ENCODE peak calls at places on chromosomes 13 and 19, in five cellular contexts. One of them, this sample, is unnamed.

GRCh38 chr19:42445948-42446347 is 3.2 kb upstream of the CXCL17 start:
- DNase-seq in fibroblast of the aortic adventitia: no peak
- DNase-seq in transverse colon: no peak
- DNase-seq in progenitor cell of endocrine pancreas: no peak
- DNase-seq in B cell: no peak
- DNase-seq in this sample: no peak

GRCh38 chr13:27034678-27035111 is 136.9 kb downstream of the USP12 start:
- DNase-seq in fibroblast of the aortic adventitia: no peak
- DNase-seq in transverse colon: no peak
- DNase-seq in progenitor cell of endocrine pancreas: no peak
- DNase-seq in B cell: no peak
- DNase-seq in this sample: no peak

GRCh38 chr19:29886535-29886934 is 55.5 kb upstream of the URI1 start:
- DNase-seq in fibroblast of the aortic adventitia: no peak
- DNase-seq in transverse colon: no peak
- DNase-seq in progenitor cell of endocrine pancreas: no peak
- DNase-seq in B cell: no peak
- DNase-seq in this sample: no peak

GRCh38 chr19:44718441-44719261 is 19.7 kb downstream of the CEACAM16 start:
- DNase-seq in fibroblast of the aortic adventitia: peak; percentile 89
- DNase-seq in transverse colon: peak; percentile 81
- DNase-seq in progenitor cell of endocrine pancreas: no peak
- DNase-seq in B cell: no peak
- DNase-seq in this sample: no peak

GRCh38 chr19:7670150-7670784 is 1.4 kb downstream of the RETN start:
- DNase-seq in fibroblast of the aortic adventitia: no peak
- DNase-seq in transverse colon: no peak
- DNase-seq in progenitor cell of endocrine pancreas: no peak
- DNase-seq in B cell: peak; percentile 53
- DNase-seq in this sample: no peak

GRCh38 chr13:99425485-99426341 is 75.6 kb upstream of the TM9SF2 start:
- DNase-seq in fibroblast of the aortic adventitia: no peak
- DNase-seq in transverse colon: peak; percentile 64
- DNase-seq in progenitor cell of endocrine pancreas: no peak
- DNase-seq in B cell: peak; percentile 75
- DNase-seq in this sample: no peak

GRCh38 chr19:51719251-51719901 is 4.4 kb downstream of the HAS1 start:
- DNase-seq in fibroblast of the aortic adventitia: no peak
- DNase-seq in transverse colon: no peak
- DNase-seq in progenitor cell of endocrine pancreas: no peak
- DNase-seq in B cell: no peak
- DNase-seq in this sample: no peak

GRCh38 chr19:17846146-17846545 is 1.6 kb downstream of the JAK3 start:
- DNase-seq in fibroblast of the aortic adventitia: no peak
- DNase-seq in transverse colon: peak; percentile 23
- DNase-seq in progenitor cell of endocrine pancreas: no peak
- DNase-seq in B cell: no peak
- DNase-seq in this sample: peak; percentile 28

GRCh38 chr19:54517483-54517882 is 14.9 kb downstream of the LAIR2 start:
- DNase-seq in fibroblast of the aortic adventitia: peak; percentile 21
- DNase-seq in transverse colon: peak; percentile 37
- DNase-seq in progenitor cell of endocrine pancreas: no peak
- DNase-seq in B cell: peak; percentile 63
- DNase-seq in this sample: peak; percentile 68

GRCh38 chr19:50022823-50023222 is 2.3 kb downstream of the VRK3 start:
- DNase-seq in fibroblast of the aortic adventitia: no peak
- DNase-seq in transverse colon: no peak
- DNase-seq in progenitor cell of endocrine pancreas: no peak
- DNase-seq in B cell: no peak
- DNase-seq in this sample: no peak

GRCh38 chr13:113361406-113361805 is 2.5 kb downstream of the GRTP1 start:
- DNase-seq in fibroblast of the aortic adventitia: no peak
- DNase-seq in transverse colon: no peak
- DNase-seq in progenitor cell of endocrine pancreas: no peak
- DNase-seq in B cell: no peak
- DNase-seq in this sample: no peak

GRCh38 chr13:44238011-44238421 is 135.6 kb upstream of the SERP2 start:
- DNase-seq in fibroblast of the aortic adventitia: peak; percentile 68
- DNase-seq in transverse colon: no peak
- DNase-seq in progenitor cell of endocrine pancreas: no peak
- DNase-seq in B cell: no peak
- DNase-seq in this sample: no peak

GRCh38 chr19:4197228-4197624 is 14.7 kb downstream of the ANKRD24 start:
- DNase-seq in fibroblast of the aortic adventitia: no peak
- DNase-seq in transverse colon: no peak
- DNase-seq in progenitor cell of endocrine pancreas: no peak
- DNase-seq in B cell: no peak
- DNase-seq in this sample: no peak

GRCh38 chr13:29497137-29497654 is 98.3 kb downstream of the SLC7A1 start:
- DNase-seq in fibroblast of the aortic adventitia: peak; percentile 82
- DNase-seq in transverse colon: peak; percentile 30
- DNase-seq in progenitor cell of endocrine pancreas: no peak
- DNase-seq in B cell: no peak
- DNase-seq in this sample: no peak

GRCh38 chr13:39565036-39565949 is 37.7 kb downstream of the LHFPL6 start:
- DNase-seq in fibroblast of the aortic adventitia: peak; percentile 95
- DNase-seq in transverse colon: no peak
- DNase-seq in progenitor cell of endocrine pancreas: no peak
- DNase-seq in B cell: no peak
- DNase-seq in this sample: no peak

GRCh38 chr19:19628499-19629134 is 597 bp upstream of the LPAR2 start:
- DNase-seq in fibroblast of the aortic adventitia: no peak
- DNase-seq in transverse colon: peak; percentile 69
- DNase-seq in progenitor cell of endocrine pancreas: peak; percentile 87
- DNase-seq in B cell: peak; percentile 76
- DNase-seq in this sample: peak; percentile 45

GRCh38 chr13:114157869-114158495 is 21.1 kb upstream of the CFAP97D2 start:
- DNase-seq in fibroblast of the aortic adventitia: no peak
- DNase-seq in transverse colon: no peak
- DNase-seq in progenitor cell of endocrine pancreas: no peak
- DNase-seq in B cell: peak; percentile 21
- DNase-seq in this sample: no peak

GRCh38 chr13:39682788-39683187 is 27.3 kb downstream of the COG6 start:
- DNase-seq in fibroblast of the aortic adventitia: no peak
- DNase-seq in transverse colon: no peak
- DNase-seq in progenitor cell of endocrine pancreas: no peak
- DNase-seq in B cell: no peak
- DNase-seq in this sample: no peak

GRCh38 chr13:19185086-19185864 is 3.7 kb upstream of the TUBA3C start:
- DNase-seq in fibroblast of the aortic adventitia: no peak
- DNase-seq in transverse colon: no peak
- DNase-seq in progenitor cell of endocrine pancreas: no peak
- DNase-seq in B cell: no peak
- DNase-seq in this sample: no peak

GRCh38 chr19:372306-372890 is 27.8 kb upstream of the MIER2 start:
- DNase-seq in fibroblast of the aortic adventitia: peak; percentile 75
- DNase-seq in transverse colon: no peak
- DNase-seq in progenitor cell of endocrine pancreas: no peak
- DNase-seq in B cell: no peak
- DNase-seq in this sample: no peak

GRCh38 chr19:46944918-46945628 is 74.6 kb upstream of the NPAS1 start:
- DNase-seq in fibroblast of the aortic adventitia: peak; percentile 43
- DNase-seq in transverse colon: peak; percentile 46
- DNase-seq in progenitor cell of endocrine pancreas: no peak
- DNase-seq in B cell: no peak
- DNase-seq in this sample: no peak

GRCh38 chr13:42334329-42334706 is 62.4 kb downstream of the AKAP11 start:
- DNase-seq in fibroblast of the aortic adventitia: no peak
- DNase-seq in transverse colon: no peak
- DNase-seq in progenitor cell of endocrine pancreas: no peak
- DNase-seq in B cell: no peak
- DNase-seq in this sample: no peak

GRCh38 chr13:46359731-46360130 is 27.3 kb downstream of the RUBCNL start:
- DNase-seq in fibroblast of the aortic adventitia: peak; percentile 66
- DNase-seq in transverse colon: no peak
- DNase-seq in progenitor cell of endocrine pancreas: no peak
- DNase-seq in B cell: no peak
- DNase-seq in this sample: no peak

GRCh38 chr19:2129022-2129421 is 22.3 kb downstream of the AP3D1 start:
- DNase-seq in fibroblast of the aortic adventitia: no peak
- DNase-seq in transverse colon: no peak
- DNase-seq in progenitor cell of endocrine pancreas: no peak
- DNase-seq in B cell: no peak
- DNase-seq in this sample: no peak

GRCh38 chr19:3986260-3987041 is 1.2 kb upstream of the EEF2 start:
- DNase-seq in fibroblast of the aortic adventitia: peak; percentile 84
- DNase-seq in transverse colon: peak; percentile 70
- DNase-seq in progenitor cell of endocrine pancreas: no peak
- DNase-seq in B cell: peak; percentile 68
- DNase-seq in this sample: no peak

GRCh38 chr13:96940961-96941360 is 53.3 kb downstream of the OXGR1 start:
- DNase-seq in fibroblast of the aortic adventitia: no peak
- DNase-seq in transverse colon: no peak
- DNase-seq in progenitor cell of endocrine pancreas: no peak
- DNase-seq in B cell: no peak
- DNase-seq in this sample: no peak

GRCh38 chr19:40605201-40605971 is 4.2 kb downstream of the LTBP4 start:
- DNase-seq in fibroblast of the aortic adventitia: peak; percentile 40
- DNase-seq in transverse colon: peak; percentile 93
- DNase-seq in progenitor cell of endocrine pancreas: no peak
- DNase-seq in B cell: peak; percentile 90
- DNase-seq in this sample: peak; percentile 66

GRCh38 chr13:43195551-43195950 is 172.2 kb downstream of the DNAJC15 start:
- DNase-seq in fibroblast of the aortic adventitia: no peak
- DNase-seq in transverse colon: no peak
- DNase-seq in progenitor cell of endocrine pancreas: no peak
- DNase-seq in B cell: no peak
- DNase-seq in this sample: no peak

GRCh38 chr13:71605744-71606143 is 261.3 kb downstream of the DACH1 start:
- DNase-seq in fibroblast of the aortic adventitia: no peak
- DNase-seq in transverse colon: no peak
- DNase-seq in progenitor cell of endocrine pancreas: no peak
- DNase-seq in B cell: no peak
- DNase-seq in this sample: no peak

GRCh38 chr13:102317593-102317992 is 84.3 kb downstream of the FGF14 start:
- DNase-seq in fibroblast of the aortic adventitia: peak; percentile 82
- DNase-seq in transverse colon: peak; percentile 47
- DNase-seq in progenitor cell of endocrine pancreas: no peak
- DNase-seq in B cell: no peak
- DNase-seq in this sample: no peak

GRCh38 chr13:33797622-33798021 is 20.3 kb upstream of the RFC3 start:
- DNase-seq in fibroblast of the aortic adventitia: peak; percentile 45
- DNase-seq in transverse colon: no peak
- DNase-seq in progenitor cell of endocrine pancreas: no peak
- DNase-seq in B cell: no peak
- DNase-seq in this sample: no peak

GRCh38 chr13:48504606-48505369 is 28.1 kb downstream of the RCBTB2 start:
- DNase-seq in fibroblast of the aortic adventitia: no peak
- DNase-seq in transverse colon: no peak
- DNase-seq in progenitor cell of endocrine pancreas: no peak
- DNase-seq in B cell: no peak
- DNase-seq in this sample: peak; percentile 49

GRCh38 chr13:102359264-102359663 is 42.6 kb downstream of the FGF14 start:
- DNase-seq in fibroblast of the aortic adventitia: no peak
- DNase-seq in transverse colon: no peak
- DNase-seq in progenitor cell of endocrine pancreas: no peak
- DNase-seq in B cell: no peak
- DNase-seq in this sample: no peak

GRCh38 chr19:6482343-6482686 is 728 bp upstream of the DENND1C start:
- DNase-seq in fibroblast of the aortic adventitia: no peak
- DNase-seq in transverse colon: no peak
- DNase-seq in progenitor cell of endocrine pancreas: no peak
- DNase-seq in B cell: no peak
- DNase-seq in this sample: no peak

GRCh38 chr19:6480843-6481415 is 658 bp downstream of the DENND1C start:
- DNase-seq in fibroblast of the aortic adventitia: no peak
- DNase-seq in transverse colon: no peak
- DNase-seq in progenitor cell of endocrine pancreas: no peak
- DNase-seq in B cell: no peak
- DNase-seq in this sample: peak; percentile 35

GRCh38 chr19:6483235-6483634 is 1.6 kb upstream of the DENND1C start:
- DNase-seq in fibroblast of the aortic adventitia: no peak
- DNase-seq in transverse colon: no peak
- DNase-seq in progenitor cell of endocrine pancreas: no peak
- DNase-seq in B cell: no peak
- DNase-seq in this sample: no peak

GRCh38 chr19:6479836-6480398 is 1.7 kb downstream of the DENND1C start:
- DNase-seq in fibroblast of the aortic adventitia: no peak
- DNase-seq in transverse colon: no peak
- DNase-seq in progenitor cell of endocrine pancreas: no peak
- DNase-seq in B cell: no peak
- DNase-seq in this sample: no peak

GRCh38 chr19:6481541-6482342 is at the start of gene DENND1C:
- DNase-seq in fibroblast of the aortic adventitia: no peak
- DNase-seq in transverse colon: peak; percentile 66
- DNase-seq in progenitor cell of endocrine pancreas: no peak
- DNase-seq in B cell: peak; percentile 86
- DNase-seq in this sample: peak; percentile 69
- TF ChIP-seq CTCF in fibroblast of the aortic adventitia: peak; percentile 58
- TF ChIP-seq CTCF in transverse colon: peak; percentile 25
- TF ChIP-seq CTCF in progenitor cell of endocrine pancreas: peak; percentile 67
- TF ChIP-seq CTCF in B cell: no peak
- TF ChIP-seq CTCF in this sample: peak; percentile 46

GRCh38 chr13:110363009-110363408 is 55.9 kb downstream of the COL4A2 start:
- DNase-seq in fibroblast of the aortic adventitia: no peak
- DNase-seq in transverse colon: no peak
- DNase-seq in progenitor cell of endocrine pancreas: no peak
- DNase-seq in B cell: no peak
- DNase-seq in this sample: no peak
- TF ChIP-seq CTCF in fibroblast of the aortic adventitia: no peak
- TF ChIP-seq CTCF in transverse colon: peak; percentile 23
- TF ChIP-seq CTCF in progenitor cell of endocrine pancreas: peak; percentile 17
- TF ChIP-seq CTCF in B cell: no peak
- TF ChIP-seq CTCF in this sample: no peak

DNA sequence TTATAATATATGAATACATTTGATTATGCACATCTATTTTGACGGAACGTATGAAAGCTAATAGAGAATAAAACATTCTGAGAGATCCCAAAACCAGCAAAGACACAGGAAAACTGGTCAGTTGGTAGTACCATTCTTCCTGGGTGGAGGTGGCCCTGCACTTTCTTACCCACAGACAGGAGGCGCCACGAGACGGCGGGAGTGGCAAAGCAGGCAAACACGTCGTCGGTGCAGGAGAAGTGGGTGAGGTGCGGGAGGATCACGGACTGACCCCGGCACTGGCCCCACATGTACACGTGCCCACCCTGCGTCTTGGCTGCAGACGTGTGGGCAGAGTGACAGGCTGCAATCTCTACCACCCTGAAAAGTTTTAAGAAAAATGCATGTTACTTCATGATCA is 36.1 kb downstream of the RCBTB1 start:
- DNase-seq in fibroblast of the aortic adventitia: no peak
- DNase-seq in transverse colon: no peak
- DNase-seq in progenitor cell of endocrine pancreas: no peak
- DNase-seq in B cell: no peak
- DNase-seq in this sample: no peak
- TF ChIP-seq CTCF in fibroblast of the aortic adventitia: peak; percentile 16
- TF ChIP-seq CTCF in transverse colon: no peak
- TF ChIP-seq CTCF in progenitor cell of endocrine pancreas: no peak
- TF ChIP-seq CTCF in B cell: no peak
- TF ChIP-seq CTCF in this sample: no peak

GRCh38 chr13:95301135-95301946 is at the start of gene ABCC4:
- DNase-seq in fibroblast of the aortic adventitia: peak; percentile 66
- DNase-seq in transverse colon: peak; percentile 73
- DNase-seq in progenitor cell of endocrine pancreas: peak; percentile 47
- DNase-seq in B cell: peak; percentile 83
- DNase-seq in this sample: peak; percentile 32
- TF ChIP-seq CTCF in fibroblast of the aortic adventitia: no peak
- TF ChIP-seq CTCF in transverse colon: no peak
- TF ChIP-seq CTCF in progenitor cell of endocrine pancreas: no peak
- TF ChIP-seq CTCF in B cell: no peak
- TF ChIP-seq CTCF in this sample: no peak

This sample was measured in natural killer cell.